ENCODE peak calls at places on chromosome 15, in four cellular contexts. One of them, this sample, is unnamed.

GRCh38 chr15:69554321-69554961 is 101.8 kb downstream of the RPLP1 start:
- DNase-seq in right lobe of liver: no peak
- DNase-seq in IMR-90: peak; percentile 14
- DNase-seq in HCT116: no peak
- DNase-seq in this sample: no peak

GRCh38 chr15:98799461-98799971 is 151.2 kb downstream of the IGF1R start:
- DNase-seq in IMR-90: peak; percentile 8
- DNase-seq in right lobe of liver: no peak
- DNase-seq in HCT116: no peak
- DNase-seq in this sample: no peak

GRCh38 chr15:51062736-51063135 is 32.0 kb downstream of the TNFAIP8L3 start:
- DNase-seq in IMR-90: no peak
- DNase-seq in right lobe of liver: no peak
- DNase-seq in HCT116: no peak
- DNase-seq in this sample: no peak

GRCh38 chr15:56877591-56877990 is 40.9 kb upstream of the TCF12 start:
- DNase-seq in IMR-90: no peak
- DNase-seq in right lobe of liver: no peak
- DNase-seq in HCT116: no peak
- DNase-seq in this sample: no peak

GRCh38 chr15:38168472-38169057 is 84.1 kb upstream of the SPRED1 start:
- DNase-seq in IMR-90: no peak
- DNase-seq in right lobe of liver: no peak
- DNase-seq in HCT116: no peak
- DNase-seq in this sample: no peak

GRCh38 chr15:69200773-69201745 is 40.6 kb downstream of the GLCE start:
- DNase-seq in right lobe of liver: no peak
- DNase-seq in HCT116: peak; percentile 48
- DNase-seq in IMR-90: no peak
- DNase-seq in this sample: no peak

GRCh38 chr15:32823750-32824149 is 105.9 kb downstream of the GREM1 start:
- DNase-seq in HCT116: no peak
- DNase-seq in right lobe of liver: no peak
- DNase-seq in IMR-90: no peak
- DNase-seq in this sample: no peak

GRCh38 chr15:68572921-68573320 is 5.9 kb upstream of the CORO2B start:
- DNase-seq in HCT116: no peak
- DNase-seq in right lobe of liver: no peak
- DNase-seq in IMR-90: no peak
- DNase-seq in this sample: no peak

GRCh38 chr15:60389261-60390077 is 8.3 kb downstream of the ANXA2 start:
- DNase-seq in HCT116: no peak
- DNase-seq in right lobe of liver: no peak
- DNase-seq in IMR-90: no peak
- DNase-seq in this sample: no peak

DNA sequence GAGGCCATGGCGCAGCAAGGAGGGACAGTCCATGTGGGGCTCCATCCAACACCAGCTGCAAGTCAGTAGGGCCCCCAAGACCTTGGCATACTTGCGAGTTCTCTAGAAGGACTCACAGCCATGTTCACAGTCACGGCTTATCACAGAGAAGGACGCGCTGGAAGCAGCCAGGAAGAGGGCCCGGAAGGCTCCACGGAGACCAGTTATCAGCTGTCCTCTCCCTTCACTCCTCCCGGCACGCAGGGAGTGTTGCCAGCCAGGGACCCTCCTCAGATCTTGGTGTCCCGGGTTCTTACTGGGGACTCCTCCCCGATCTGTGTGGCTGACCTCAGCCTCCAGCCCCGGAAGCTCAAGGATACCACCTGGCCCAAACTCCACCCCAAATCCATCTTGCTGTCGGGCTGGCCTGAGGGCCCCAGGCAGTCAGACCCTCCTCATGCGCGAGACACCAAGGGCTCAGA is 68.0 kb downstream of the SLTM start:
- DNase-seq in HCT116: no peak
- DNase-seq in IMR-90: no peak
- DNase-seq in right lobe of liver: peak; percentile 47
- DNase-seq in this sample: peak; percentile 44
- TF ChIP-seq POLR2A in HCT116: no peak
- TF ChIP-seq POLR2A in IMR-90: no peak
- TF ChIP-seq POLR2A in right lobe of liver: no peak
- TF ChIP-seq POLR2A in this sample: no peak

GRCh38 chr15:91140561-91140960 is 40.5 kb downstream of the SV2B start:
- DNase-seq in right lobe of liver: no peak
- DNase-seq in IMR-90: no peak
- DNase-seq in HCT116: no peak
- DNase-seq in this sample: no peak

GRCh38 chr15:91141102-91141501 is 41.0 kb downstream of the SV2B start:
- DNase-seq in right lobe of liver: no peak
- DNase-seq in HCT116: no peak
- DNase-seq in IMR-90: no peak
- DNase-seq in this sample: no peak

GRCh38 chr15:91136386-91136923 is 36.4 kb downstream of the SV2B start:
- DNase-seq in IMR-90: no peak
- DNase-seq in right lobe of liver: no peak
- DNase-seq in HCT116: no peak
- DNase-seq in this sample: no peak

GRCh38 chr15:91146728-91147127 is 46.7 kb downstream of the SV2B start:
- DNase-seq in right lobe of liver: no peak
- DNase-seq in HCT116: no peak
- DNase-seq in IMR-90: no peak
- DNase-seq in this sample: no peak

DNA sequence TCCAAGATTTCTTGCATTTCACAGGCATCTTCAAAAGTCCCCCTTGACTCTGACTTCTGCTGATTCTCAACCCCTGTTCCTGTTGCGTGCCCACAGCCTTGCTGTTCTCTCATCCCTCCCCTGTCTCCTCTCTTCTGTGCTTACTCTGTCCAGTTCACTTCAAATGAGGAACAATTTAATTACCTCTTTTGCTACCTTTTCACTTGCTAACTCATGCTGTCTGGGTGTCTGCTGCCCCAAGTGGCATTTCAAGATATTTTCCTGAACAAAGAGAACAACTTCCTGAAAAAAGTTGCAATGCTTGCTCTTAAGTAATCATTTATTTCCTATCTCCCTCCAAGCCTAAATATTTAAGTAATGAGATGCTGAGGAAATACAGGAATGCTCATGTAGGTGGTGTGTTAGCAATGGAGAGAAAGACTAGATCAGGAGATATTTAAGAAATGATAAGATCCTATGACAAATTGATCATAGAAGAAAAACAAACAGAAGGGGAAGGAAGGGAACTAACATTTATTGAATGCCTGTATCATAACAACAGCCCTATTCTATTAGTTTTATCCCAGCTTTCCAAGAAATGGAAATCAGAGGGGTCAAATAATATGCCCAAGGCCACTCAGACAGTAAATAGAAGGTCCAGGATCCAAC is 42.2 kb downstream of the SV2B start:
- DNase-seq in HCT116: no peak
- DNase-seq in IMR-90: no peak
- DNase-seq in right lobe of liver: no peak
- DNase-seq in this sample: no peak
- TF ChIP-seq CTCF in HCT116: peak; percentile 53
- TF ChIP-seq CTCF in IMR-90: peak; percentile 16
- TF ChIP-seq CTCF in right lobe of liver: peak; percentile 37
- TF ChIP-seq CTCF in this sample: peak; percentile 40

GRCh38 chr15:31306036-31306425 is 20.6 kb upstream of the KLF13 start:
- DNase-seq in IMR-90: no peak
- DNase-seq in HCT116: no peak
- DNase-seq in right lobe of liver: no peak
- DNase-seq in this sample: no peak
- H3K4me3 ChIP-seq in IMR-90: no peak overlapping the region
- H3K4me3 ChIP-seq in HCT116: no peak overlapping the region
- H3K4me3 ChIP-seq in right lobe of liver: no peak overlapping the region
- H3K4me3 ChIP-seq in this sample: no peak overlapping the region

DNA sequence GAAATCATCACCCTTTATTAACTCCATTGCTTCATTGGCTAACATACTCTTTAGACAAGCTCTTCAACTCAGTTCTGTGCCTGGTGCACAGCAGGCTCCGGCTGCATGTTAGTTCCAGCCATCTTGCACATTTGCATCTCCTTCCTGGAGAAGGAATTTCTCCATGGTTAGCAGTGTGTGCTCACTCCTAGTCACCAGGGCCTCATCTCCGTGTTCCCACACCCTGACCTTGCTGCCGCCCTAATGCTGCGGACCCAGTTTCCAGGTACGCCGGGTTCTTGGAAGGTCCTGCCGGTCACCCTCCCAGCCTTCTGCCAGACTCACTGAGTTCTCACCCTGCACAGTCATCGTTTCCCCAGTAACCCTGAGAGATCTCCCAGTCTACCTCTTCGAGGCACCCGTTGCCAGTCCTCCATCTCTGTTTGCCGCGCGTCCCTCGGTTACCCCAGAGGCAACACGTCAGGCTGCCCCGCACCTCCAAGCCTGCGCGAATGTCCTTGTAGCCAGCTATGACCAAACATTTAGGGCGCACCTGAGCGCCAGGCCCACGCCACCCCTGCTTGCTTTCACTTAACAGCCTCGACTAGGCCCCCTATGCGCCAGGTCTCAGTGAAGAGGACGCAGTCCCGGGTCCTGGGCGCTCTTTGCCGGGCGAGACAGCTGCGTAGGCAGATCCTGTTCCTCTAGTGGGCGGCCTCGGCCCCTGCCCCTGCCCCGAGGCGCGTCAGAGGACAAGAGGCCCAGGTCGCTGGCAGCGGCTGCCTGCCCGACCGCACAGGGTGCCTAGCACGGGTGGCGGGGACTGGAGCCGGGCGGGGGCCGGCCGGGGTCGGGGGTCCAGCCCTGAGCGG is 744 bp upstream of the ZNF592 start:
- DNase-seq in IMR-90: peak; percentile 60
- DNase-seq in right lobe of liver: peak; percentile 89
- DNase-seq in HCT116: no peak
- DNase-seq in this sample: peak; percentile 90
- TF ChIP-seq POLR2A in IMR-90: no peak
- TF ChIP-seq POLR2A in right lobe of liver: peak; percentile 68
- TF ChIP-seq POLR2A in HCT116: no peak
- TF ChIP-seq POLR2A in this sample: peak; percentile 39

GRCh38 chr15:53389271-53389670 is 370.2 kb downstream of the WDR72 start:
- DNase-seq in IMR-90: no peak
- DNase-seq in right lobe of liver: no peak
- DNase-seq in HCT116: no peak
- DNase-seq in this sample: no peak

GRCh38 chr15:53384417-53384816 is 375.0 kb downstream of the WDR72 start:
- DNase-seq in IMR-90: no peak
- DNase-seq in HCT116: no peak
- DNase-seq in right lobe of liver: peak; percentile 61
- DNase-seq in this sample: no peak
- TF ChIP-seq CTCF in IMR-90: no peak
- TF ChIP-seq CTCF in HCT116: peak; percentile 58
- TF ChIP-seq CTCF in right lobe of liver: peak; percentile 35
- TF ChIP-seq CTCF in this sample: no peak

GRCh38 chr15:70582143-70582945 is 181.0 kb downstream of the UACA start:
- DNase-seq in right lobe of liver: peak; percentile 3
- DNase-seq in HCT116: no peak
- DNase-seq in IMR-90: peak; percentile 82
- DNase-seq in this sample: no peak

GRCh38 chr15:70584441-70584837 is 178.9 kb downstream of the UACA start:
- DNase-seq in IMR-90: no peak
- DNase-seq in right lobe of liver: peak; percentile 9
- DNase-seq in HCT116: no peak
- DNase-seq in this sample: no peak

GRCh38 chr15:70586241-70586640 is 177.1 kb downstream of the UACA start:
- DNase-seq in right lobe of liver: peak; percentile 26
- DNase-seq in IMR-90: no peak
- DNase-seq in HCT116: no peak
- DNase-seq in this sample: no peak

GRCh38 chr15:70585707-70586034 is 177.7 kb downstream of the UACA start:
- DNase-seq in IMR-90: no peak
- DNase-seq in right lobe of liver: peak; percentile 27
- DNase-seq in HCT116: no peak
- DNase-seq in this sample: no peak

GRCh38 chr15:70584838-70585706 is 178.3 kb downstream of the UACA start:
- DNase-seq in HCT116: peak; percentile 38
- DNase-seq in right lobe of liver: peak; percentile 37
- DNase-seq in IMR-90: peak; percentile 24
- DNase-seq in this sample: no peak
- H3K4me3 ChIP-seq in HCT116: peak overlapping the region; percentile 17
- H3K4me3 ChIP-seq in right lobe of liver: peak overlapping the region; percentile 13
- H3K4me3 ChIP-seq in IMR-90: no peak overlapping the region
- H3K4me3 ChIP-seq in this sample: peak overlapping the region; percentile 23

GRCh38 chr15:81309647-81310460 is 14.1 kb downstream of the STARD5 start:
- DNase-seq in HCT116: no peak
- DNase-seq in IMR-90: no peak
- DNase-seq in right lobe of liver: no peak
- DNase-seq in this sample: no peak
- TF ChIP-seq POLR2A in HCT116: no peak
- TF ChIP-seq POLR2A in IMR-90: no peak
- TF ChIP-seq POLR2A in right lobe of liver: no peak
- TF ChIP-seq POLR2A in this sample: no peak

GRCh38 chr15:31225356-31225955 is 101.2 kb upstream of the KLF13 start:
- DNase-seq in HCT116: no peak
- DNase-seq in IMR-90: no peak
- DNase-seq in right lobe of liver: no peak
- DNase-seq in this sample: no peak

GRCh38 chr15:31226011-31226410 is 100.6 kb upstream of the KLF13 start:
- DNase-seq in IMR-90: no peak
- DNase-seq in right lobe of liver: no peak
- DNase-seq in HCT116: no peak
- DNase-seq in this sample: no peak

GRCh38 chr15:31227954-31228542 is 98.6 kb upstream of the KLF13 start:
- DNase-seq in right lobe of liver: no peak
- DNase-seq in IMR-90: no peak
- DNase-seq in HCT116: no peak
- DNase-seq in this sample: no peak

GRCh38 chr15:31228980-31229826 is 97.4 kb upstream of the KLF13 start:
- DNase-seq in right lobe of liver: peak; percentile 75
- DNase-seq in HCT116: no peak
- DNase-seq in IMR-90: no peak
- DNase-seq in this sample: no peak

GRCh38 chr15:31227235-31227634 is 99.4 kb upstream of the KLF13 start:
- DNase-seq in right lobe of liver: no peak
- DNase-seq in IMR-90: no peak
- DNase-seq in HCT116: no peak
- DNase-seq in this sample: no peak
- TF ChIP-seq CTCF in right lobe of liver: no peak
- TF ChIP-seq CTCF in IMR-90: no peak
- TF ChIP-seq CTCF in HCT116: no peak
- TF ChIP-seq CTCF in this sample: no peak

This sample was measured in heart left ventricle.